ENCODE peak calls at places on chromosomes 1 and 21, in seven cellular contexts. I is HepG2, C is left lung, J is IMR-90, G is heart right ventricle, O is psoas muscle, E is astrocyte. A is an unnamed sample.

GRCh38 chr1:26126321-26127084 is 14.9 kb downstream of the PDIK1L start:
- DNase-seq in O (no peak), C (no peak), G (no peak), E (peak; percentile 60), J (peak; percentile 26), I (no peak), A (peak; percentile 31)

GRCh38 chr1:91804546-91805023 is 81.4 kb downstream of the TGFBR3 start:
- DNase-seq in G (no peak), J (no peak), I (no peak), E (peak; percentile 93), C (no peak), O (no peak), A (peak; percentile 75)

GRCh38 chr1:156886583-156887302 is 6.8 kb upstream of the PEAR1 start:
- DNase-seq in O (no peak), E (no peak), J (no peak), I (no peak), G (no peak), C (no peak), A (no peak)

GRCh38 chr1:201640624-201641023 is 101.7 kb downstream of the NAV1 start:
- DNase-seq in G (peak; percentile 51), I (no peak), J (peak; percentile 95), C (no peak), E (peak; percentile 75), O (peak; percentile 65), A (no peak)

GRCh38 chr1:204726478-204726877 is 40.9 kb upstream of the LRRN2 start:
- DNase-seq in G (no peak), J (peak; percentile 21), C (no peak), O (no peak), E (peak; percentile 67), I (peak; percentile 51), A (no peak)

GRCh38 chr1:158002022-158002629 is 8.7 kb downstream of the KIRREL1 start:
- DNase-seq in I (no peak), E (no peak), C (no peak), G (no peak), J (peak; percentile 51), O (no peak), A (no peak)

GRCh38 chr1:117025568-117025967 is 24.0 kb downstream of the CD101 start:
- DNase-seq in E (no peak), O (no peak), G (no peak), I (no peak), J (no peak), C (no peak), A (no peak)

GRCh38 chr1:180533571-180533987 is 25.2 kb upstream of the OVAAL start:
- DNase-seq in E (no peak), I (peak; percentile 53), G (peak; percentile 60), C (peak; percentile 78), O (peak; percentile 62), J (peak; percentile 64), A (peak; percentile 5)

GRCh38 chr1:65147424-65148177 is 402 bp upstream of the AK4 start:
- DNase-seq in C (peak; percentile 87), O (peak; percentile 40), E (no peak), I (no peak), G (peak; percentile 61), J (no peak), A (no peak)

GRCh38 chr1:49307452-49307851 is 530.8 kb upstream of the BEND5 start:
- DNase-seq in C (no peak), E (no peak), G (no peak), O (no peak), I (no peak), J (no peak), A (no peak)

GRCh38 chr21:33078907-33079582 is 9.1 kb downstream of the OLIG1 start:
- DNase-seq in E (peak; percentile 80), G (no peak), J (peak; percentile 84), I (peak; percentile 17), C (no peak), O (no peak), A (no peak)

GRCh38 chr1:174968750-174969244 is 30.9 kb upstream of the CACYBP start:
- DNase-seq in E (peak; percentile 96), O (no peak), J (peak; percentile 57), G (no peak), C (no peak), I (no peak), A (no peak)

GRCh38 chr1:1677718-1678580 is 14.6 kb downstream of the SLC35E2B start:
- DNase-seq in G (peak; percentile 12), E (no peak), O (no peak), C (peak; percentile 53), I (no peak), J (no peak), A (peak; percentile 18)

GRCh38 chr1:59481915-59482505 is 185.1 kb downstream of the FGGY start:
- DNase-seq in J (peak; percentile 75), G (no peak), I (no peak), C (no peak), E (no peak), O (no peak), A (no peak)

GRCh38 chr1:205285391-205286101 is 36.0 kb downstream of the NUAK2 start:
- DNase-seq in O (no peak), E (no peak), I (no peak), C (no peak), G (no peak), J (no peak), A (peak; percentile 32)

GRCh38 chr1:44327679-44328491 is 27.2 kb downstream of the ERI3 start:
- DNase-seq in C (peak; percentile 78), O (peak; percentile 90), G (peak; percentile 73), I (peak; percentile 86), E (peak; percentile 100), J (peak; percentile 100), A (no peak)

GRCh38 chr1:56097713-56098112 is 481.6 kb downstream of the PLPP3 start:
- DNase-seq in I (no peak), O (no peak), J (peak; percentile 37), E (no peak), G (no peak), C (no peak), A (no peak)

GRCh38 chr1:101953623-101954022 is 43.1 kb downstream of the OLFM3 start:
- DNase-seq in G (no peak), E (no peak), I (no peak), J (no peak), O (no peak), C (no peak), A (no peak)
- H3K4me1 ChIP-seq in G (no peaks in the 10 kb centered on the region), E (no peaks in the 10 kb centered on the region), I (no peaks in the 10 kb centered on the region), J (no peaks in the 10 kb centered on the region), O (no peaks in the 10 kb centered on the region), C (no peaks in the 10 kb centered on the region), A (no peaks in the 10 kb centered on the region)

GRCh38 chr1:37989381-37989930 is 366 bp downstream of the SF3A3 start:
- DNase-seq in C (peak; percentile 84), G (peak; percentile 23), I (no peak), J (peak; percentile 23), E (peak; percentile 32), O (peak; percentile 40), A (no peak)

GRCh38 chr1:37978541-37978940 is 11.3 kb downstream of the SF3A3 start:
- DNase-seq in O (no peak), E (no peak), C (no peak), J (no peak), G (no peak), I (no peak), A (no peak)

GRCh38 chr1:37987679-37988078 is 2.1 kb downstream of the SF3A3 start:
- DNase-seq in O (no peak), C (no peak), G (no peak), J (no peak), E (no peak), I (peak; percentile 73), A (no peak)

DNA sequence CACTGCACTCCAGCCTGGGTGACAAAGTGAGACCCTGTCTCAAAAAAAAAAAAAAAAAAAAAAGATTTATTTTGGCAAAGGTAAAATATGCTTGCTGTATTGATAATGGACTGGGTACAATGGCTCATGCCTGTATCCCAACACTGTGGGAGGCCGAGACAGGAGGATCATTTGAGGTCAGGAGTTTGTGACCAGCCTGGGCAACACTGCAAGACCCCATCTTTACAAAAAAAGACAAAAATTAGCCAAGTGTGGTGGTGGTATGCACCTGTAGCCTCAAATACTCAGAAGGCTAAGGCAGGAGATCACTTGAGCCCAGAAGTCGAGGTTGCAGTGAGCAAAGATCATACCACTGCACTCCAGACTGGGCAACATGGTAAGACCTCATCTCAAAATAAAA is 6.3 kb downstream of the SF3A3 start:
- DNase-seq in G (no peak), O (no peak), C (no peak), E (no peak), I (no peak), J (no peak), A (no peak)
- H3K36me3 ChIP-seq in G (peaks cover 92% of the 10 kb centered on the region), O (peaks cover 23% of the 10 kb centered on the region), C (peaks cover 8% of the 10 kb centered on the region), E (peaks cover 67% of the 10 kb centered on the region), I (peaks cover 71% of the 10 kb centered on the region), J (peaks cover 46% of the 10 kb centered on the region), A (peaks cover 78% of the 10 kb centered on the region)

DNA sequence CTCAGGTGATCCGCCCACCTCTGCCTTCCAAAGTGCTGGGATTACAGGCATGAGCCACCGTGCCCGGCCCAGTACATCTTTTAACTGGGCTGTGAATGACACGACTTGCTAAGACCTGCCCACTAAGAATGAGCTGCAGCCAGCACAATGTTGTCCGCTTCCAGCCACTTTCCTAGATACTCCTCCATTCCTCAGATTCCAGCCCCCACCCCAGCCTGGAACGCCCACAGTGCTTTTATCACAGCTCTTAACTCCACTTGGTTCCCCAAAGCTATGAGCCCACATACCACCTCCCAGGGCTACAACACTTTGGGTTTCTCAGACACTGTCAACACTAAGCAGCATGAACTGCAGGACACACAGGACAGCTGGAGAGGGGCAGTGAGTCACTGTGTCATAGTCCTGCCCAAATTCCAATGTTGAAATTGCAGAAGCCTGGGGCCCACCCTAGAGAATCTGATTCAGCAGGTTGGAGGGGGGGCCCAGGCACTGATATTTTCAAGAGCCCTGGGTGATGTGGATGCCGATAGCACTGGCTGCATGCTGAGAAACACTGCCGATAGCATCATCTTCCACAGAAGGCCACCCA is 58.0 kb downstream of the ACBD3 start:
- DNase-seq in I (peak; percentile 50), G (no peak), C (no peak), O (no peak), J (peak; percentile 51), E (peak; percentile 56), A (no peak)
- H3K4me1 ChIP-seq in I (peaks cover 68% of the 10 kb centered on the region), G (no peaks in the 10 kb centered on the region), C (no peaks in the 10 kb centered on the region), O (no peaks in the 10 kb centered on the region), J (peaks cover 10% of the 10 kb centered on the region), E (peaks cover 7% of the 10 kb centered on the region), A (peaks cover 7% of the 10 kb centered on the region)

GRCh38 chr1:110344152-110344551 is 5.0 kb downstream of the RBM15 start:
- DNase-seq in G (no peak), J (no peak), E (no peak), O (no peak), C (no peak), I (no peak), A (no peak)

GRCh38 chr1:110347182-110347893 is 8.2 kb downstream of the RBM15 start:
- DNase-seq in G (no peak), E (no peak), O (no peak), J (no peak), I (no peak), C (no peak), A (no peak)

GRCh38 chr1:110343249-110343648 is 4.1 kb downstream of the RBM15 start:
- DNase-seq in G (no peak), E (no peak), C (no peak), I (no peak), O (no peak), J (no peak), A (no peak)

GRCh38 chr1:110346690-110347089 is 7.5 kb downstream of the RBM15 start:
- DNase-seq in J (no peak), I (no peak), E (no peak), C (no peak), O (no peak), G (no peak), A (no peak)

DNA sequence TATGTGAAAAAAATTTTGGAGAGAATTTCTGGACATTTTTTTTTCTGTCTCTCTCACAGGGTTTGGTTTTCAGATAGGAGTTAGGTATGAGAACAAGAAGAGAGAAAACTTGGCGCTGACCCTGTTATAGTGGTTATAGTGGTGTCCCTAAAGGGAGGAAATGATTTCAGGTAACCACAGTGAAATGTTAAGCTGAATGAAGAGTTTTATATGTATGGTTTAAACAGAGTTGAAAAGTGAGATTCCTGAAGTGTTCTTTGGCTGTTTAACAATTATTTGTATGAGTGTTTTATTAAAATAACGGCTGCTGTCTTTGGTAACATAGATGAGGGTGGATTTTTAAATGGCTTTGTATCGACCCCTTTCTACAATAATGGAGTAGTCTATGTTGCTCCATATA is 6.3 kb downstream of the RBM15 start:
- DNase-seq in J (no peak), I (no peak), E (no peak), O (no peak), C (no peak), G (no peak), A (no peak)
- H3K36me3 ChIP-seq in J (peaks cover 25% of the 10 kb centered on the region), I (peaks cover 35% of the 10 kb centered on the region), E (peaks cover 20% of the 10 kb centered on the region), O (peaks cover 5% of the 10 kb centered on the region), C (no peaks in the 10 kb centered on the region), G (peaks cover 82% of the 10 kb centered on the region), A (peaks cover 30% of the 10 kb centered on the region)

A was measured in effector memory CD4-positive, alpha-beta T cell.